ENCODE peak calls at places on chromosomes 5 and 9, in five cellular contexts. H is coronary artery; L is stimulated activated CD8-positive, alpha-beta memory T cell treated with anti-CD3 and anti-CD28 coated beads, Interleukin-15, amount 100 ng/mL, for 48 hours; G is central memory CD4-positive, alpha-beta T cell; R is BE2C. D is an unnamed sample.

GRCh38 chr5:178529080-178529479 is 61.1 kb downstream of the COL23A1 start:
- DNase-seq in H (no peak), L (no peak), G (no peak), R (no peak), D (no peak)

GRCh38 chr5:116361171-116361967 is 213.3 kb downstream of the SEMA6A start:
- DNase-seq in H (no peak), L (no peak), G (no peak), R (peak; percentile 83), D (peak; percentile 51)

GRCh38 chr5:177968661-177969211 is 27.3 kb downstream of the PROP1 start:
- DNase-seq in H (peak; percentile 50), L (no peak), G (no peak), R (no peak), D (no peak)

GRCh38 chr5:81782811-81783210 is 31.9 kb upstream of the SSBP2 start:
- DNase-seq in H (no peak), L (no peak), G (no peak), R (no peak), D (no peak)

GRCh38 chr9:2116073-2116472 is 100.9 kb downstream of the SMARCA2 start:
- DNase-seq in H (no peak), L (no peak), G (no peak), R (peak; percentile 14), D (no peak)

GRCh38 chr9:100100268-100100667 is 1.2 kb downstream of the INVS start:
- DNase-seq in H (no peak), L (no peak), G (no peak), R (no peak), D (no peak)

GRCh38 chr9:76818271-76818670 is 54.0 kb downstream of the PCA3 start:
- DNase-seq in H (peak; percentile 91), L (no peak), G (no peak), R (peak; percentile 86), D (no peak)

GRCh38 chr5:59351076-59351794 is 542.3 kb downstream of the PDE4D start:
- DNase-seq in H (no peak), L (no peak), G (no peak), R (no peak), D (peak; percentile 9)

GRCh38 chr5:137995077-137995746 is 37.7 kb downstream of the FAM13B start:
- DNase-seq in H (no peak), L (no peak), G (no peak), R (no peak), D (no peak)

GRCh38 chr9:74940600-74940999 is 12.1 kb downstream of the C9orf40 start:
- DNase-seq in H (no peak), L (no peak), G (no peak), R (no peak), D (no peak)

GRCh38 chr5:118956727-118957126 is 31.6 kb downstream of the DTWD2 start:
- DNase-seq in H (no peak), L (no peak), G (no peak), R (no peak), D (peak; percentile 13)

GRCh38 chr9:109977521-109977920 is 197.5 kb downstream of the PALM2AKAP2 start:
- DNase-seq in H (no peak), L (no peak), G (no peak), R (no peak), D (no peak)

GRCh38 chr5:78360674-78361225 is 333 bp downstream of the SCAMP1 start:
- DNase-seq in H (peak; percentile 78), L (peak; percentile 50), G (peak; percentile 80), R (peak; percentile 51), D (peak; percentile 69)

GRCh38 chr9:16312116-16312515 is 558.4 kb downstream of the BNC2 start:
- DNase-seq in H (peak; percentile 49), L (no peak), G (no peak), R (no peak), D (no peak)

GRCh38 chr9:2420488-2421056 is 201.0 kb upstream of the VLDLR start:
- DNase-seq in H (no peak), L (no peak), G (no peak), R (no peak), D (peak; percentile 75)

GRCh38 chr5:151108566-151108965 is 27.7 kb upstream of the TNIP1 start:
- DNase-seq in H (no peak), L (no peak), G (no peak), R (peak; percentile 18), D (no peak)

GRCh38 chr9:22416692-22417060 is 29.9 kb upstream of the DMRTA1 start:
- DNase-seq in H (no peak), L (no peak), G (no peak), R (no peak), D (no peak)

GRCh38 chr9:70826562-70826961 is 294.9 kb downstream of the TRPM3 start:
- DNase-seq in H (no peak), L (no peak), G (no peak), R (no peak), D (no peak)

GRCh38 chr9:92564479-92564878 is 28.7 kb upstream of the ECM2 start:
- DNase-seq in H (no peak), L (no peak), G (no peak), R (no peak), D (peak; percentile 74)

GRCh38 chr9:34568783-34569182 is 20.7 kb downstream of the CNTFR start:
- DNase-seq in H (no peak), L (no peak), G (no peak), R (peak; percentile 76), D (no peak)

GRCh38 chr5:151595411-151595826 is 4.3 kb upstream of the FAT2 start:
- DNase-seq in H (no peak), L (no peak), G (no peak), R (no peak), D (no peak)

GRCh38 chr9:107208121-107208520 is 75.0 kb upstream of the RAD23B start:
- DNase-seq in H (no peak), L (no peak), G (no peak), R (no peak), D (no peak)

GRCh38 chr5:181152406-181152805 is 5.0 kb downstream of the OR2V2 start:
- DNase-seq in H (no peak), L (no peak), G (no peak), R (no peak), D (no peak)

GRCh38 chr5:36442796-36443195 is 141.1 kb upstream of the RANBP3L start:
- DNase-seq in H (no peak), L (no peak), G (no peak), R (no peak), D (no peak)

GRCh38 chr9:8852301-8852864 is 1052.8 kb upstream of the DMAC1 start:
- DNase-seq in H (no peak), L (no peak), G (no peak), R (no peak), D (no peak)

GRCh38 chr9:79877943-79878612 is 306.3 kb downstream of the TLE4 start:
- DNase-seq in H (no peak), L (no peak), G (no peak), R (no peak), D (no peak)

GRCh38 chr9:89603629-89604462 is 966 bp upstream of the GADD45G start:
- DNase-seq in H (peak; percentile 80), L (no peak), G (peak; percentile 36), R (peak; percentile 89), D (peak; percentile 92)

D was measured in NCI-H1092 treated with DMSO at 0.1 percent for 48 hours.